ENCODE peak calls at places on chromosome 4, in nine cellular contexts. S, W, C, Y, I, B, K, L and R are unnamed samples.

GRCh38 chr4:5033266-5033945 is 14.1 kb upstream of the CYTL1 start:
- DNase-seq in S (no peak), W (no peak), C (no peak), Y (peak), I (no peak), B (peak), K (no peak), L (no peak), R (no peak)

GRCh38 chr4:182339246-182339645 is 96.0 kb downstream of the TENM3 start:
- DNase-seq in S (no peak), W (no peak), C (no peak), Y (no peak), I (no peak), B (no peak), K (no peak), L (peak), R (no peak)

GRCh38 chr4:110294165-110294564 is 95.8 kb upstream of the ELOVL6 start:
- DNase-seq in S (no peak), W (no peak), C (no peak), Y (peak), I (no peak), B (peak), K (no peak), L (no peak), R (no peak)

GRCh38 chr4:114267976-114268375 is 288.5 kb upstream of the ARSJ start:
- DNase-seq in S (no peak), W (no peak), C (no peak), Y (no peak), I (no peak), B (peak), K (no peak), L (no peak), R (no peak)

GRCh38 chr4:3721627-3722026 is 44.6 kb upstream of the ADRA2C start:
- DNase-seq in S (no peak), W (no peak), C (no peak), Y (no peak), I (no peak), B (no peak), K (no peak), L (no peak), R (no peak)

GRCh38 chr4:41455215-41455614 is 82.7 kb upstream of the LIMCH1 start:
- DNase-seq in S (no peak), W (no peak), C (no peak), Y (no peak), I (no peak), B (no peak), K (no peak), L (peak), R (no peak)

GRCh38 chr4:69831646-69832325 is 28.2 kb downstream of the SULT1E1 start:
- DNase-seq in S (no peak), W (no peak), C (peak), Y (no peak), I (no peak), B (no peak), K (peak), L (no peak), R (no peak)

GRCh38 chr4:56723201-56723605 is 42.1 kb upstream of the HOPX start:
- DNase-seq in S (no peak), W (no peak), C (no peak), Y (no peak), I (no peak), B (no peak), K (no peak), L (no peak), R (no peak)

GRCh38 chr4:51943221-51943620 is 76.9 kb downstream of the LRRC66 start:
- DNase-seq in S (no peak), W (no peak), C (no peak), Y (peak), I (no peak), B (peak), K (peak), L (no peak), R (no peak)

GRCh38 chr4:158371158-158371557 is 150.5 kb upstream of the RXFP1 start:
- DNase-seq in S (no peak), W (no peak), C (no peak), Y (peak), I (no peak), B (peak), K (no peak), L (no peak), R (no peak)

GRCh38 chr4:67713531-67714247 is 12.7 kb upstream of the UBA6 start:
- DNase-seq in S (no peak), W (peak), C (no peak), Y (peak), I (no peak), B (peak), K (no peak), L (no peak), R (no peak)

GRCh38 chr4:127732623-127733199 is 2.5 kb downstream of the SLC25A31 start:
- DNase-seq in S (peak), W (no peak), C (peak), Y (peak), I (peak), B (peak), K (peak), L (peak), R (peak)

GRCh38 chr4:18105023-18106011 is 83.8 kb upstream of the LCORL start:
- DNase-seq in S (no peak), W (no peak), C (peak), Y (no peak), I (no peak), B (no peak), K (no peak), L (no peak), R (no peak)

GRCh38 chr4:185512516-185512915 is 22.8 kb downstream of the PDLIM3 start:
- DNase-seq in S (no peak), W (no peak), C (no peak), Y (peak), I (no peak), B (peak), K (no peak), L (no peak), R (no peak)

GRCh38 chr4:40579983-40580382 is 49.7 kb downstream of the RBM47 start:
- DNase-seq in S (no peak), W (no peak), C (no peak), Y (peak), I (no peak), B (peak), K (no peak), L (no peak), R (no peak)

GRCh38 chr4:168021666-168022065 is 70.7 kb upstream of the ANXA10 start:
- DNase-seq in S (no peak), W (no peak), C (no peak), Y (peak), I (no peak), B (no peak), K (no peak), L (no peak), R (no peak)

GRCh38 chr4:182314537-182314936 is 71.3 kb downstream of the TENM3 start:
- DNase-seq in S (no peak), W (no peak), C (no peak), Y (no peak), I (no peak), B (no peak), K (no peak), L (no peak), R (no peak)

GRCh38 chr4:181330654-181331595 is 912.3 kb upstream of the TENM3 start:
- DNase-seq in S (no peak), W (no peak), C (no peak), Y (no peak), I (no peak), B (no peak), K (no peak), L (no peak), R (no peak)

GRCh38 chr4:149047368-149047767 is 605.2 kb upstream of the NR3C2 start:
- DNase-seq in S (no peak), W (no peak), C (no peak), Y (peak), I (no peak), B (peak), K (no peak), L (no peak), R (peak)

GRCh38 chr4:7390906-7391636 is 43.7 kb downstream of the PSAPL1 start:
- DNase-seq in S (no peak), W (no peak), C (no peak), Y (no peak), I (no peak), B (no peak), K (no peak), L (no peak), R (no peak)

GRCh38 chr4:47646372-47646771 is 161.3 kb downstream of the ATP10D start:
- DNase-seq in S (no peak), W (no peak), C (no peak), Y (peak), I (no peak), B (no peak), K (no peak), L (no peak), R (no peak)

GRCh38 chr4:168659971-168660465 is 163.2 kb downstream of the PALLD start:
- DNase-seq in S (no peak), W (no peak), C (no peak), Y (no peak), I (no peak), B (no peak), K (no peak), L (no peak), R (no peak)

GRCh38 chr4:102541708-102542107 is 40.5 kb downstream of the NFKB1 start:
- DNase-seq in S (no peak), W (no peak), C (no peak), Y (no peak), I (no peak), B (no peak), K (no peak), L (peak), R (no peak)

GRCh38 chr4:182089326-182089725 is 153.9 kb upstream of the TENM3 start:
- DNase-seq in S (no peak), W (no peak), C (no peak), Y (no peak), I (peak), B (peak), K (peak), L (peak), R (no peak)

GRCh38 chr4:74062954-74063353 is 24.5 kb upstream of the CXCL3 start:
- DNase-seq in S (no peak), W (no peak), C (no peak), Y (no peak), I (no peak), B (no peak), K (no peak), L (no peak), R (no peak)

GRCh38 chr4:74059161-74059829 is 20.8 kb upstream of the CXCL3 start:
- DNase-seq in S (no peak), W (no peak), C (no peak), Y (no peak), I (no peak), B (no peak), K (no peak), L (no peak), R (no peak)

GRCh38 chr4:74061430-74061829 is 22.9 kb upstream of the CXCL3 start:
- DNase-seq in S (no peak), W (no peak), C (no peak), Y (no peak), I (no peak), B (no peak), K (no peak), L (no peak), R (no peak)

DNA sequence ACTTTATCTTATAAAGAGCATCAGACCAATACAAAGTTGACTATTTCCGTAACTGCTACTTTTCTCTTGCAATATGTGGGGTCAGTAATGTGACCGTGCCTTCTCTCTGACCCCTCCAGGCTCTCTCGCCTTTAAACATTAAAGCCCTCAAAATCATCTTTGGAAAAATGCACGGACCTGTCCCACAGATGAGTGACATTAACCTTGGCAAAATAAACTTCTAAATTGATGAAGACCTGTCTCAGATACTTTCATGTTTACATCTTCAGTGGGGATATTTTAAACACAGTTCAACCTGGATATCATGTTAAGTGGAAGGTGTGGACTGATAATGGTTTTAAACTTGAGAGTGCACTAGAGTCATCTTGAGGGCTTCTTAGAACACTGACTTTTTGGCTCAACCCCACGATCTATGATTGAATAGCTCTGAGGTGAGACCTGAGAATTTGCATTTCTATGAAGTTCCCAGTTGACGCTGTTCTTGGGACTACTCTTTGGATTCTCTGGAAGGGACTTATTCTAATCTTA is 26.7 kb upstream of the CXCL3 start:
- DNase-seq in S (no peak), W (no peak), C (no peak), Y (no peak), I (no peak), B (no peak), K (no peak), L (no peak), R (no peak)
- H2AFZ ChIP-seq in S (no peak), W (peak), C (no peak), Y (no peak), I (peak), B (no peak), K (no peak), L (no peak), R (no peak)

DNA sequence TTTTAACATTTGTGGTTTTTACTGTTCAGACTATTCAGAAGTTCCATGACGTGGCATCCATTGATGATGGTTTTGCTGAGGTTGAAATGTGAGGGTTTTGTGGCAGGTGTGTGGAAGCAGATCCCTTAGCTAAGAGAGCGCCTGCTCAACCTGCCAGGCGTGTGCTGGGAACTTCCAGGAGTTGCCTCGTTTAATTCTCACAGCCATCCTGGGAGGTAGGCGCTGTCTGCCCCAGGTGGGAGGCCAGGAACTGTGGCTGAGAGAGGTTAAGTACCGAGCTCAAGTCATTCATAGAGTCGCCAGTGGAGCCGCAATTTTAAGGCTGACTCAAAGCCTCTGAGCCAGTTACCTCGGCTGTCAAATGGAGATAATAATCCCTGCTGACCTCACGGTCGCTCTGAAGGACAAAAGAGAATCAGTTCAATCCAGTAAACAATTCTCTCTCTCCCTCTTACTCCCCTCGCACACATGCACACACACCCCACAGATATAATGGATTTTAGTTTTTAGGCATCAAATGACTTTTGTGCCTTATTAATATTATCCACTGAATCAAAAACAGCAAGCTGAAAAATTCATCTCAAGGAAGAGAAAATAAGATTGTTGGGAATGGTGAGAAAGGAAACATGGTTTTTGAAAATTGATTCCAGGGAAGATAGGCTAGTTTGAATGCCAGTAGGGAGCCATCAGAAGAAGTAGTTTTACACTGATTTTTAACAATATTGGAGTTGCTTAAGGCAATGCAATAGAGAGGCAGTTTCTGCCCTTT is 171.4 kb downstream of the PTTG2 start:
- DNase-seq in S (peak), W (no peak), C (peak), Y (peak), I (no peak), B (no peak), K (no peak), L (peak), R (no peak)
- H3K9ac ChIP-seq in S (no peak), W (no peak), C (peak), Y (no peak), I (no peak), B (peak), K (peak), L (no peak), R (no peak)

GRCh38 chr4:48654015-48654664 is 125.9 kb downstream of the FRYL start:
- DNase-seq in S (no peak), W (no peak), C (no peak), Y (peak), I (no peak), B (peak), K (no peak), L (no peak), R (no peak)
- H3K4me3 ChIP-seq in S (no peak), W (no peak), C (no peak), Y (no peak), I (no peak), B (peak), K (no peak), L (no peak), R (no peak)

GRCh38 chr4:86472377-86473019 is 112.6 kb upstream of the MAPK10 start:
- DNase-seq in S (no peak), W (no peak), C (no peak), Y (no peak), I (no peak), B (no peak), K (no peak), L (no peak), R (peak)
- H2AFZ ChIP-seq in S (no peak), W (no peak), C (no peak), Y (peak), I (no peak), B (peak), K (no peak), L (no peak), R (peak)

DNA sequence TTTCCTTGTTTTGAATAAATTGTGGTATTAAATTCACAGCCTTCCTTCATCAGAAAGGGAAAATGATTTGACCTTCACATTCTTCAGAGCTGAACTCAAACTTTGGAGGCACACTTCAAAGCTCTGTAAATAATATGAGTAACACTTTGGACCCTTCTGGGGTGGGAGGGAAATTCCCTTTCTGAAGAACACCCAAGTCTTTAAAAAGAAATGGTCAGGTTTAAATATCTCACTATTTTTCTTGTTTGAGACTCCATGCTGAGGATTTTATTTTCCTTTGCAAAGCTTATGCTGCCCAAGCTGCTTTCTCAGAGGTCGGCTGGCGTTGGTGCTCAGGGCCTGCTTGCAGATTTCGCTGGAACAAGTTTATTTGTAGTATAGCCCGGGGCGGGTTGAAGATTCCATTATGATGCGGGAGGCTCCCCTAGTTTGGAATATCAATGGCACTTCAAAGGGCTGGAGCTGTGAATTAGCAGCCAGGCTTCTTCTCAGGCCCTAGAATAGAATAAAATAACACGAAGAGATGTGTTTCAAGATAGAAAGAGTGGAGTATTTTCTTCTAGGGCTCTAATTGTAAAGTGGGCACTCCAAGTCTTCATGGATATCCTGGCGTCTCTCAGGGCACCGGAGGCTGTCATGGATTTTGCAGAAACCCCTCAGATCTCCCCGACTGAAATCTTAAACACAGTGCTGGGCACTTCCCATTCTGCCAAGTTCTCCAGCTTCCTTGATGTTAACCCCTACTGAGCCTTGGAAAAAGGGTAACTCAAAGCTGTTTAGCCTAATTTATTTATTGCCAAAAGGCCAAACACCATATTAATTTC is 315.6 kb downstream of the GPAT3 start:
- DNase-seq in S (no peak), W (no peak), C (no peak), Y (peak), I (peak), B (peak), K (peak), L (no peak), R (no peak)
- H3K9ac ChIP-seq in S (no peak), W (no peak), C (no peak), Y (no peak), I (peak), B (peak), K (no peak), L (no peak), R (no peak)

DNA sequence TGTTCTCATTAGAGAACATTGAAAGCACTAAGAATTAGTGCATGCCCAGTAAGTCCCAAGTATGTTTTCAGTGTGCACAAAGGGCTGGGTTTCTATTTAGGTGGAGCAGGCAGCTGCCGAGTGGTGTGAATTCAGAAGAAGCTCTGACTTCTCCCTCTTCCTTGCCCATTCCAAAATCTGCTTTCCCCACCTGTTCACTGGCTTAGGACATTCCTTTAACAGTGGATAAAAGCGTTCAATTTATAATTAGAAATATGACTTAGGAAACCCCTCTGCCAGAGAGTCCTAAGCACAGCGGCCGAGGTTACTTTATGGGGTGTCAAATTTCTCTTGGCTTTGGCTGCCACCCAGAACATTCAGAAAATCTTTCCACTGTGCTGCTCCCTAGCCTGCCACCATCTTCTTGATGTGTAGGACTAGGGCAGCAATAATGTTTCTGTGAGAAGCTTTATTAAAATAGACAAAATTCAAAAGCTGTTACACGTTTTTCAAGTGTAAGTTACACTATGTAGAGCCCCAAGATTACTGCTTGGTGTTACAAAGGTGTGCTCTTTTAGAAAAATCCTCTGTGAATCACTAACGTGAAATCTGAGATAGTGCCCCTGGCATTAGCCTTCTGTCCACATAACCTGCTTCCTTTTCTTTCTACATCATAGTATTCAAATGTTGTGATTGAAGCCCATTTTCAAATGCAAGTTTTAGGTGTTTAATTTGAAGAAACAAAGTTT is 191.6 kb upstream of the ANKRD50 start:
- DNase-seq in S (no peak), W (no peak), C (no peak), Y (peak), I (peak), B (peak), K (no peak), L (peak), R (no peak)
- H3K4me3 ChIP-seq in S (no peak), W (no peak), C (no peak), Y (peak), I (peak), B (peak), K (no peak), L (no peak), R (no peak)

DNA sequence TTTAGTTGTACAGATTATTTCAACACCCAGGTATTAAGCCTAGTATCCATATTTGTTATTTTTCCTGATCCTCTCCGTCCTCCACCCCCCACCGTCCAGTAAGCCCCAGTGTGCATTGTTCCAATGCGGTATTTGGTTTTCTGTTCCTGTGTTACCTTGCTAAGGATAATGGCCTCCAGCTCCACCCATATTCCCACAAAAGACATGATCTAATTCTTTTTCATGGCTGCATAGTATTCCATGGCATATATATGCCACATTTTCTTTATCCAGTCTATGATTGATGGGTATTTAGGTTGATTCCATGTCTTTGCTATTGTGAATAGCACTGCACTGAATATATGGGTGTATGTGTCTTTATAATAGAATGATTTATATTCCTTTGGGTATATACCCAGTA is 22.1 kb upstream of the LNX1 start:
- DNase-seq in S (no peak), W (no peak), C (no peak), Y (no peak), I (no peak), B (no peak), K (no peak), L (no peak), R (no peak)
- H2AFZ ChIP-seq in S (no peak), W (no peak), C (no peak), Y (no peak), I (no peak), B (no peak), K (no peak), L (no peak), R (no peak)

GRCh38 chr4:139552506-139552905 is 3.5 kb downstream of the SETD7 start:
- DNase-seq in S (no peak), W (no peak), C (no peak), Y (peak), I (no peak), B (peak), K (no peak), L (no peak), R (no peak)
- H3K9ac ChIP-seq in S (no peak), W (no peak), C (no peak), Y (no peak), I (no peak), B (peak), K (no peak), L (no peak), R (peak)

GRCh38 chr4:77155631-77156345 is 1.2 kb upstream of the CCNG2 start:
- DNase-seq in S (no peak), W (no peak), C (no peak), Y (no peak), I (no peak), B (no peak), K (no peak), L (no peak), R (peak)
- H3K4me3 ChIP-seq in S (no peak), W (peak), C (peak), Y (peak), I (peak), B (peak), K (peak), L (peak), R (peak)